ENCODE peak calls at places on chromosomes 4 and X, in six cellular contexts. One of them, this sample, is unnamed.

GRCh38 chr4:83212041-83212851 is 72.4 kb downstream of the COQ2 start:
- DNase-seq in mesendoderm: peak; percentile 28
- DNase-seq in IMR-90: no peak
- DNase-seq in H9: no peak
- DNase-seq in H1: no peak
- DNase-seq in mesenchymal stem cell: no peak
- DNase-seq in this sample: no peak

GRCh38 chrX:131633285-131633917 is 89.5 kb downstream of the OR13H1 start:
- DNase-seq in mesendoderm: peak; percentile 61
- DNase-seq in IMR-90: peak; percentile 41
- DNase-seq in H9: peak; percentile 60
- DNase-seq in H1: peak; percentile 2
- DNase-seq in mesenchymal stem cell: peak; percentile 51
- DNase-seq in this sample: peak; percentile 46

GRCh38 chr4:71011451-71011850 is 18.0 kb downstream of the DCK start:
- DNase-seq in mesendoderm: no peak
- DNase-seq in IMR-90: no peak
- DNase-seq in H9: no peak
- DNase-seq in H1: no peak
- DNase-seq in mesenchymal stem cell: no peak
- DNase-seq in this sample: no peak

GRCh38 chr4:83440148-83440814 is 15.3 kb downstream of the HELQ start:
- DNase-seq in mesendoderm: no peak
- DNase-seq in IMR-90: no peak
- DNase-seq in H9: no peak
- DNase-seq in H1: no peak
- DNase-seq in mesenchymal stem cell: no peak
- DNase-seq in this sample: no peak

GRCh38 chr4:123305746-123306145 is 90.8 kb upstream of the SPRY1 start:
- DNase-seq in mesendoderm: no peak
- DNase-seq in IMR-90: no peak
- DNase-seq in H9: no peak
- DNase-seq in H1: no peak
- DNase-seq in mesenchymal stem cell: no peak
- DNase-seq in this sample: no peak

GRCh38 chr4:94577136-94577535 is 125.4 kb downstream of the PDLIM5 start:
- DNase-seq in mesendoderm: peak; percentile 95
- DNase-seq in IMR-90: peak; percentile 67
- DNase-seq in H9: peak; percentile 55
- DNase-seq in H1: no peak
- DNase-seq in mesenchymal stem cell: peak; percentile 80
- DNase-seq in this sample: peak; percentile 80

GRCh38 chr4:189376901-189377300 is 563.8 kb upstream of the FRG1 start:
- DNase-seq in mesendoderm: no peak
- DNase-seq in IMR-90: no peak
- DNase-seq in H9: no peak
- DNase-seq in H1: no peak
- DNase-seq in mesenchymal stem cell: no peak
- DNase-seq in this sample: no peak

GRCh38 chr4:36159208-36159607 is 85.1 kb downstream of the ARAP2 start:
- DNase-seq in mesendoderm: peak; percentile 37
- DNase-seq in IMR-90: no peak
- DNase-seq in H9: peak; percentile 40
- DNase-seq in H1: peak; percentile 1
- DNase-seq in mesenchymal stem cell: no peak
- DNase-seq in this sample: no peak

DNA sequence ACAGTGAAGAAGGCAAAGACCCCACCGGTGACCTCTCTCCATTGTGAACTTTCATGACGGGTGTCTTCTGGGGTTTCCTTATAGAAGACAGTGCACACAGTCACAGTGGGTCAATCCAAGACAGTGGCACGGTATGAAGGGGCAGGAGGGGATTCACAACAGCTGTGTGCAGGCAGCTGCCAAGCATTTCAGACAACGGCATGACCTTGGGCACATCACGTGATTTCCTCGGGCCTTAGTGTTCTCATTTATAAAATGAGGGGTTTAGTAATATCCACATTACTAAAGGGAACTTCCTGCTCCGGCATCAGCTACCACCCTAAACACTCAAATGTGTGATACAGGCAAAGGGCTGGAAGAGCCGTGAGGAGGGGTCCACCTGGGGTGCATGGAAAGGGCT is 42.9 kb downstream of the RBM47 start:
- DNase-seq in mesendoderm: no peak
- DNase-seq in IMR-90: no peak
- DNase-seq in H9: no peak
- DNase-seq in H1: no peak
- DNase-seq in mesenchymal stem cell: no peak
- DNase-seq in this sample: no peak
- H2BK5ac ChIP-seq in mesendoderm: no peak overlapping the region
- H2BK5ac ChIP-seq in IMR-90: no peak overlapping the region
- H2BK5ac ChIP-seq in H9: no peak overlapping the region
- H2BK5ac ChIP-seq in H1: no peak overlapping the region
- H2BK5ac ChIP-seq in mesenchymal stem cell: no peak overlapping the region
- H2BK5ac ChIP-seq in this sample: no peak overlapping the region

DNA sequence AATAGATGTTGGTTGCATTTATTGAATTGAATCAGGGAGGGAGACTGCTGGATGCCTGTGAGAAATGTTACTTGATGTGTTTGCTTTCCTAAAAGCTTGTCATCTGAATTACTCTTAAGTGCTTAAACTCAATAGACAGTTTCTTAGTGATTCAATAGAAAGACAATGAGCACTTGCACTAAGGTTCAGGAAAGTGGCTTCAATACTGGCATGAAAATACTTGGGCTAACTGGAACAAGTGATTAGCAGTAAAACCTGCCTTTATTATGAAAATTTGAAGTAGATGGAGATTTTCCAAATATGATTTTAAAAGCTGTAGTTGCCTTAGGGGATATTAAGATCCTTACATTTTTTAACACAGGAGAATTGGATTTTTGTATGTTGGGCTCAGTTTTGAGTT is 123.3 kb downstream of the RNF150 start:
- DNase-seq in mesendoderm: no peak
- DNase-seq in IMR-90: no peak
- DNase-seq in H9: no peak
- DNase-seq in H1: no peak
- DNase-seq in mesenchymal stem cell: no peak
- DNase-seq in this sample: no peak
- H2BK5ac ChIP-seq in mesendoderm: no peak overlapping the region
- H2BK5ac ChIP-seq in IMR-90: no peak overlapping the region
- H2BK5ac ChIP-seq in H9: no peak overlapping the region
- H2BK5ac ChIP-seq in H1: no peak overlapping the region
- H2BK5ac ChIP-seq in mesenchymal stem cell: no peak overlapping the region
- H2BK5ac ChIP-seq in this sample: no peak overlapping the region

DNA sequence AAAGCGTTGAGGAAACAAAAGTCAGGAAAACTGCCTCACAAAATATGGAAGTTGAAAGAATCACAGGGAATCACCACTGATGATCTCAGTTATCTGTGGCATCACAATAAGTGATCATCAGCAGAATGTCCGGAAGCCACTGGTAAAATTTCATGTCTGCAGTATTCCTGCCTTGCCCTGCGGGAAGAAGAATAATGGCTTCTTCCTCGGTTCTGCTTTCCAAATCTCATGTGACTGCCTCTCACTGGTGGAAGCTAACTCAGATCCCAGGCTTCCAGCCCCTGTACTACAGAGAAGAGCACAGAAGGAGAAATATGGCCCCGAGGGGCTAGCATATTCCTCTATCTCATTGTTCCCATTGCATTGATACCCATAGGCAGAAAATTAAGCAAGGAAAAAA is 12.7 kb upstream of the ZNF330 start:
- DNase-seq in mesendoderm: no peak
- DNase-seq in IMR-90: no peak
- DNase-seq in H9: no peak
- DNase-seq in H1: no peak
- DNase-seq in mesenchymal stem cell: no peak
- DNase-seq in this sample: no peak
- H2BK5ac ChIP-seq in mesendoderm: no peak overlapping the region
- H2BK5ac ChIP-seq in IMR-90: no peak overlapping the region
- H2BK5ac ChIP-seq in H9: no peak overlapping the region
- H2BK5ac ChIP-seq in H1: no peak overlapping the region
- H2BK5ac ChIP-seq in mesenchymal stem cell: no peak overlapping the region
- H2BK5ac ChIP-seq in this sample: no peak overlapping the region

GRCh38 chr4:76784237-76784636 is 113.7 kb downstream of the SOWAHB start:
- DNase-seq in mesendoderm: peak; percentile 73
- DNase-seq in IMR-90: no peak
- DNase-seq in H9: peak; percentile 53
- DNase-seq in H1: no peak
- DNase-seq in mesenchymal stem cell: no peak
- DNase-seq in this sample: no peak
- H2BK5ac ChIP-seq in mesendoderm: no peak overlapping the region
- H2BK5ac ChIP-seq in IMR-90: peak overlapping the region; percentile 100
- H2BK5ac ChIP-seq in H9: no peak overlapping the region
- H2BK5ac ChIP-seq in H1: peak overlapping the region; percentile 69
- H2BK5ac ChIP-seq in mesenchymal stem cell: peak overlapping the region; percentile 82
- H2BK5ac ChIP-seq in this sample: peak overlapping the region; percentile 26

GRCh38 chr4:101355767-101356702 is 8.7 kb upstream of the PPP3CA start:
- DNase-seq in mesendoderm: no peak
- DNase-seq in IMR-90: peak; percentile 92
- DNase-seq in H9: no peak
- DNase-seq in H1: no peak
- DNase-seq in mesenchymal stem cell: peak; percentile 89
- DNase-seq in this sample: no peak
- H2BK5ac ChIP-seq in mesendoderm: no peak overlapping the region
- H2BK5ac ChIP-seq in IMR-90: peak overlapping the region; percentile 98
- H2BK5ac ChIP-seq in H9: no peak overlapping the region
- H2BK5ac ChIP-seq in H1: no peak overlapping the region
- H2BK5ac ChIP-seq in mesenchymal stem cell: peak overlapping the region; percentile 6
- H2BK5ac ChIP-seq in this sample: no peak overlapping the region

GRCh38 chr4:145939241-145939640 is 618 bp upstream of the ZNF827 start:
- DNase-seq in mesendoderm: no peak
- DNase-seq in IMR-90: peak; percentile 26
- DNase-seq in H9: no peak
- DNase-seq in H1: no peak
- DNase-seq in mesenchymal stem cell: peak; percentile 27
- DNase-seq in this sample: no peak

GRCh38 chr4:145939856-145940255 is 1.2 kb upstream of the ZNF827 start:
- DNase-seq in mesendoderm: no peak
- DNase-seq in IMR-90: peak; percentile 75
- DNase-seq in H9: no peak
- DNase-seq in H1: no peak
- DNase-seq in mesenchymal stem cell: no peak
- DNase-seq in this sample: no peak

GRCh38 chr4:145937021-145937861 is 1.4 kb downstream of the ZNF827 start:
- DNase-seq in mesendoderm: peak; percentile 83
- DNase-seq in IMR-90: peak; percentile 57
- DNase-seq in H9: peak; percentile 56
- DNase-seq in H1: no peak
- DNase-seq in mesenchymal stem cell: peak; percentile 77
- DNase-seq in this sample: peak; percentile 33

GRCh38 chr4:145937990-145938611 is 522 bp downstream of the ZNF827 start:
- DNase-seq in mesendoderm: peak; percentile 92
- DNase-seq in IMR-90: peak; percentile 27
- DNase-seq in H9: no peak
- DNase-seq in H1: no peak
- DNase-seq in mesenchymal stem cell: peak; percentile 59
- DNase-seq in this sample: peak; percentile 36

GRCh38 chr4:145938618-145939177 is at the start of gene ZNF827:
- DNase-seq in mesendoderm: peak; percentile 94
- DNase-seq in IMR-90: peak; percentile 74
- DNase-seq in H9: peak; percentile 66
- DNase-seq in H1: no peak
- DNase-seq in mesenchymal stem cell: peak; percentile 89
- DNase-seq in this sample: peak; percentile 64
- H2BK5ac ChIP-seq in mesendoderm: peak within 1 kb of the TSS; percentile 97
- H2BK5ac ChIP-seq in IMR-90: peak within 1 kb of the TSS; percentile 98
- H2BK5ac ChIP-seq in H9: peak within 1 kb of the TSS; percentile 43
- H2BK5ac ChIP-seq in H1: peak within 1 kb of the TSS; percentile 96
- H2BK5ac ChIP-seq in mesenchymal stem cell: peak within 1 kb of the TSS; percentile 95
- H2BK5ac ChIP-seq in this sample: peak within 1 kb of the TSS; percentile 29

This sample was measured in neuronal stem cell.